ENCODE peak calls at places on chromosomes 4 and X, in ten cellular contexts. B is fibroblast of mammary gland; Z is activated naive CD8-positive, alpha-beta T cell treated with anti-CD3 and anti-CD28 coated beads for 36 hours; Y is stimulated activated CD4-positive, alpha-beta T cell treated with anti-CD3 and anti-CD28 coated beads, Interleukin-15, amount 100 ng/mL, for 1 hour; I is RPMI8226; J is smooth muscle cell of the brain vasculature; M is iPS DF 6.9; V is HTR-8/SVneo; H is heart right ventricle; Q is central memory CD4-positive, alpha-beta T cell. P is an unnamed sample.

GRCh38 chr4:184899261-184900134 is 73.7 kb upstream of the ACSL1 start:
- DNase-seq in Z (no peak), I (no peak), V (no peak), Q (no peak), Y (no peak), H (no peak), J (no peak), B (no peak), M (no peak), P (peak)

GRCh38 chr4:113618205-113618604 is 143.3 kb downstream of the CAMK2D start:
- DNase-seq in Z (no peak), Y (no peak), I (no peak), B (peak), M (no peak), Q (no peak), V (no peak), H (no peak), J (no peak), P (no peak)

GRCh38 chr4:151195801-151196200 is 81.2 kb upstream of the PRSS48 start:
- DNase-seq in J (no peak), Q (no peak), Y (no peak), Z (no peak), H (no peak), M (no peak), V (peak), I (no peak), B (peak), P (no peak)

GRCh38 chr4:41709844-41710481 is 38.6 kb downstream of the PHOX2B start:
- DNase-seq in Y (no peak), Z (no peak), H (no peak), V (peak), Q (no peak), I (no peak), J (no peak), B (peak), M (no peak), P (no peak)

GRCh38 chr4:165873298-165874071 is 448 bp downstream of the TLL1 start:
- DNase-seq in Y (no peak), J (no peak), Q (no peak), M (no peak), I (no peak), H (peak), Z (peak), B (peak), V (peak), P (peak)

GRCh38 chr4:69649629-69650028 is 3.4 kb downstream of the UGT2A1 start:
- DNase-seq in Q (no peak), Y (no peak), B (no peak), J (no peak), I (no peak), Z (no peak), V (no peak), H (no peak), M (no peak), P (no peak)

GRCh38 chrX:40816906-40817305 is 81.6 kb upstream of the MED14 start:
- DNase-seq in J (no peak), M (no peak), Z (no peak), I (no peak), Q (no peak), V (no peak), B (no peak), H (no peak), Y (no peak), P (no peak)

GRCh38 chr4:144787365-144788263 is 141.7 kb downstream of the HHIP start:
- DNase-seq in Y (no peak), H (no peak), V (peak), J (peak), Q (no peak), I (peak), B (peak), Z (no peak), M (peak), P (no peak)

GRCh38 chr4:66688674-66689073 is 856.6 kb downstream of the CENPC start:
- DNase-seq in Y (no peak), V (peak), Z (no peak), I (no peak), M (no peak), B (peak), H (no peak), J (no peak), Q (no peak), P (no peak)

GRCh38 chr4:169369634-169370033 is 98.9 kb upstream of the SH3RF1 start:
- DNase-seq in I (no peak), M (peak), H (no peak), Y (no peak), J (no peak), V (no peak), Z (no peak), B (no peak), Q (no peak), P (no peak)

GRCh38 chr4:148329751-148330150 is 112.5 kb downstream of the NR3C2 start:
- DNase-seq in H (no peak), J (no peak), Q (no peak), Z (no peak), V (no peak), B (no peak), I (no peak), Y (no peak), M (no peak), P (no peak)

GRCh38 chrX:107935200-107935599 is 47.0 kb downstream of the TEX13B start:
- DNase-seq in Y (no peak), I (no peak), B (peak), V (peak), M (no peak), Q (no peak), H (no peak), J (no peak), Z (no peak), P (no peak)

GRCh38 chr4:167025651-167026050 is 208.6 kb downstream of the SPOCK3 start:
- DNase-seq in J (no peak), H (no peak), I (no peak), Y (no peak), M (no peak), V (no peak), B (no peak), Z (no peak), Q (no peak), P (no peak)

GRCh38 chr4:37502070-37502469 is 184.1 kb downstream of the RELL1 start:
- DNase-seq in Q (no peak), J (no peak), Z (no peak), B (no peak), I (no peak), V (no peak), M (no peak), Y (no peak), H (no peak), P (no peak)

GRCh38 chr4:8108991-8109390 is 49.6 kb downstream of the ABLIM2 start:
- DNase-seq in V (no peak), Z (no peak), B (no peak), I (peak), Q (no peak), Y (no peak), J (no peak), H (no peak), M (no peak), P (no peak)

GRCh38 chr4:102430511-102430910 is 70.6 kb upstream of the NFKB1 start:
- DNase-seq in J (peak), Z (no peak), Q (no peak), B (peak), Y (no peak), H (no peak), I (no peak), M (no peak), V (no peak), P (no peak)

GRCh38 chr4:76545161-76545884 is 110.3 kb downstream of the SHROOM3 start:
- DNase-seq in B (no peak), Q (no peak), Z (no peak), J (no peak), I (no peak), Y (no peak), H (no peak), V (peak), M (no peak), P (no peak)

GRCh38 chr4:72112514-72113156 is 80.8 kb downstream of the NPFFR2 start:
- DNase-seq in V (peak), Z (peak), J (no peak), H (no peak), Y (no peak), I (no peak), M (no peak), Q (no peak), B (peak), P (no peak)

GRCh38 chrX:68432648-68433047 is 647 bp downstream of the OPHN1 start:
- DNase-seq in M (no peak), J (no peak), Y (no peak), I (no peak), Z (no peak), B (peak), H (no peak), Q (no peak), V (no peak), P (no peak)

GRCh38 chrX:106692425-106693075 is 34.0 kb upstream of the RNF128 start:
- DNase-seq in Z (no peak), H (no peak), M (no peak), Y (no peak), Q (no peak), V (no peak), J (no peak), I (no peak), B (no peak), P (no peak)

GRCh38 chrX:9062621-9063020 is 28.7 kb upstream of the FAM9B start:
- DNase-seq in J (no peak), Z (no peak), V (no peak), B (no peak), H (no peak), I (no peak), Q (no peak), M (no peak), Y (no peak), P (no peak)

GRCh38 chr4:122914292-122914904 is 8.0 kb downstream of the NUDT6 start:
- DNase-seq in M (no peak), B (peak), V (peak), I (peak), Q (no peak), Z (no peak), J (no peak), H (no peak), Y (no peak), P (no peak)